ENCODE peak calls at places on chromosomes 5 and 9, in nine cellular contexts. W, Q, Z, M, Y, K, C, I and A are unnamed samples.

GRCh38 chr5:29697786-29698414 is 1495.6 kb upstream of the CDH6 start:
- DNase-seq in W (no peak), Q (no peak), Z (peak; percentile 2), M (no peak), Y (no peak), K (peak; percentile 46), C (no peak), I (no peak), A (peak; percentile 4)

GRCh38 chr9:37574241-37574721 is 1.9 kb downstream of the FBXO10 start:
- DNase-seq in W (no peak), Q (no peak), Z (no peak), M (no peak), Y (no peak), K (peak; percentile 46), C (no peak), I (no peak), A (no peak)

GRCh38 chr5:38715671-38716070 is 130.1 kb upstream of the OSMR start:
- DNase-seq in W (no peak), Q (no peak), Z (peak; percentile 43), M (no peak), Y (no peak), K (no peak), C (no peak), I (no peak), A (no peak)

GRCh38 chr5:11046160-11046559 is 285.1 kb upstream of the DAP start:
- DNase-seq in W (no peak), Q (no peak), Z (no peak), M (peak; percentile 45), Y (peak; percentile 9), K (no peak), C (no peak), I (no peak), A (no peak)

GRCh38 chr9:71647094-71647591 is 121.2 kb downstream of the CEMIP2 start:
- DNase-seq in W (peak; percentile 85), Q (no peak), Z (no peak), M (peak; percentile 27), Y (peak; percentile 20), K (peak; percentile 46), C (no peak), I (peak; percentile 66), A (peak; percentile 21)

GRCh38 chr5:78912085-78912771 is 72.9 kb downstream of the ARSB start:
- DNase-seq in W (no peak), Q (no peak), Z (no peak), M (no peak), Y (no peak), K (no peak), C (no peak), I (no peak), A (no peak)

GRCh38 chr9:124062172-124062571 is 50.6 kb downstream of the LHX2 start:
- DNase-seq in W (no peak), Q (no peak), Z (no peak), M (peak; percentile 52), Y (no peak), K (no peak), C (no peak), I (no peak), A (peak; percentile 44)

GRCh38 chr5:36099748-36100147 is 33.1 kb upstream of the UGT3A2 start:
- DNase-seq in W (no peak), Q (no peak), Z (no peak), M (no peak), Y (no peak), K (no peak), C (no peak), I (no peak), A (no peak)

GRCh38 chr9:134287591-134288518 is 38.4 kb upstream of the RXRA start:
- DNase-seq in W (no peak), Q (no peak), Z (no peak), M (no peak), Y (no peak), K (no peak), C (no peak), I (no peak), A (no peak)